ENCODE peak calls at places on chromosomes 6 and 20, in five cellular contexts. B, N, W, J and D are unnamed samples.

GRCh38 chr20:34112600-34113061 is 588 bp upstream of the EIF2S2 start:
- DNase-seq in N (peak; percentile 51), J (peak; percentile 37), B (peak; percentile 18), W (peak; percentile 31), D (peak; percentile 60)

GRCh38 chr20:37566590-37567330 is 39.1 kb upstream of the BLCAP start:
- DNase-seq in J (no peak), N (no peak), B (no peak), W (no peak), D (peak; percentile 9)

GRCh38 chr6:166760288-166760687 is 133.2 kb upstream of the RPS6KA2 start:
- DNase-seq in W (no peak), B (no peak), J (no peak), N (no peak), D (no peak)

GRCh38 chr20:38685853-38686473 is 38.3 kb upstream of the SLC32A1 start:
- DNase-seq in J (peak; percentile 44), N (peak; percentile 38), W (peak; percentile 44), B (peak; percentile 32), D (peak; percentile 66)

GRCh38 chr20:50215917-50216316 is 25.3 kb downstream of the CEBPB start:
- DNase-seq in B (no peak), W (no peak), J (no peak), N (peak; percentile 44), D (no peak)

GRCh38 chr20:710762-711120 is 35.1 kb upstream of the SCRT2 start:
- DNase-seq in J (no peak), B (no peak), W (no peak), N (no peak), D (no peak)

GRCh38 chr20:4904127-4904860 is 97.0 kb downstream of the SLC23A2 start:
- DNase-seq in B (no peak), W (no peak), J (no peak), N (no peak), D (no peak)

GRCh38 chr6:43896474-43896873 is 126.5 kb downstream of the VEGFA start:
- DNase-seq in W (no peak), J (no peak), N (no peak), B (no peak), D (no peak)

GRCh38 chr6:108564178-108564577 is 3.5 kb downstream of the FOXO3 start:
- DNase-seq in W (peak; percentile 98), B (no peak), J (no peak), N (no peak), D (no peak)

GRCh38 chr6:7267521-7268091 is 45.4 kb downstream of the SSR1 start:
- DNase-seq in N (no peak), W (peak; percentile 94), B (no peak), J (peak; percentile 93), D (peak; percentile 80)

GRCh38 chr20:48638546-48638945 is 189.3 kb downstream of the PREX1 start:
- DNase-seq in J (no peak), W (peak; percentile 51), N (no peak), B (no peak), D (no peak)

GRCh38 chr6:51218181-51218580 is 399.5 kb downstream of the TFAP2B start:
- DNase-seq in J (no peak), B (no peak), W (no peak), N (no peak), D (no peak)

GRCh38 chr6:116087437-116088027 is 13.1 kb upstream of the NT5DC1 start:
- DNase-seq in B (no peak), W (peak; percentile 78), N (no peak), J (no peak), D (no peak)

GRCh38 chr6:49269190-49269589 is 193.9 kb downstream of the MMUT start:
- DNase-seq in W (peak; percentile 2), N (no peak), J (no peak), B (no peak), D (no peak)

GRCh38 chr6:91198588-91199255 is 611.9 kb upstream of the MAP3K7 start:
- DNase-seq in W (no peak), J (no peak), N (no peak), B (no peak), D (no peak)

GRCh38 chr20:56839791-56840190 is 210.7 kb downstream of the TFAP2C start:
- DNase-seq in W (no peak), N (no peak), J (no peak), B (no peak), D (no peak)

GRCh38 chr20:45971425-45971674 is 653 bp downstream of the ZNF335 start:
- DNase-seq in J (no peak), N (no peak), W (no peak), B (no peak), D (no peak)

GRCh38 chr6:14922306-14922705 is 323.6 kb upstream of the JARID2 start:
- DNase-seq in B (no peak), N (no peak), W (no peak), J (peak; percentile 15), D (no peak)

GRCh38 chr6:158020272-158020711 is 38.6 kb downstream of the SYNJ2 start:
- DNase-seq in W (no peak), N (no peak), B (no peak), J (no peak), D (no peak)

GRCh38 chr6:140857734-140858380 is 1274.9 kb upstream of the GJE1 start:
- DNase-seq in N (no peak), B (no peak), W (peak; percentile 95), J (no peak), D (no peak)

GRCh38 chr6:15893556-15894253 is 230.9 kb upstream of the DTNBP1 start:
- DNase-seq in J (no peak), N (no peak), B (no peak), W (peak; percentile 27), D (no peak)

GRCh38 chr6:121733216-121733615 is 297.8 kb downstream of the GJA1 start:
- DNase-seq in J (no peak), B (no peak), N (no peak), W (peak; percentile 38), D (no peak)

GRCh38 chr20:23350855-23351838 is 556 bp downstream of the NXT1 start:
- DNase-seq in J (peak; percentile 49), B (peak; percentile 43), N (peak; percentile 70), W (peak; percentile 45), D (peak; percentile 80)

GRCh38 chr6:133827766-133828165 is 61.1 kb upstream of the TCF21 start:
- DNase-seq in W (no peak), J (no peak), B (no peak), N (no peak), D (no peak)

GRCh38 chr6:130140084-130140483 is 82.7 kb downstream of the SAMD3 start:
- DNase-seq in B (no peak), W (peak; percentile 28), N (no peak), J (no peak), D (no peak)

GRCh38 chr20:13430346-13431002 is 208.3 kb downstream of the TASP1 start:
- DNase-seq in W (peak; percentile 29), B (no peak), J (no peak), N (no peak), D (no peak)

GRCh38 chr6:111624391-111625098 is 18.9 kb upstream of the TRAF3IP2 start:
- DNase-seq in J (no peak), B (no peak), N (no peak), W (peak; percentile 31), D (no peak)

GRCh38 chr6:111623046-111623718 is 17.5 kb upstream of the TRAF3IP2 start:
- DNase-seq in J (no peak), W (no peak), N (no peak), B (no peak), D (no peak)

GRCh38 chr6:111625099-111625416 is 19.4 kb upstream of the TRAF3IP2 start:
- DNase-seq in B (no peak), J (no peak), W (no peak), N (no peak), D (no peak)

GRCh38 chr6:111626446-111626845 is 20.8 kb upstream of the TRAF3IP2 start:
- DNase-seq in J (peak; percentile 17), W (no peak), B (peak; percentile 24), N (no peak), D (no peak)

GRCh38 chr6:111625511-111626331 is 20.0 kb upstream of the TRAF3IP2 start:
- DNase-seq in W (peak; percentile 84), J (peak; percentile 71), B (peak; percentile 56), N (no peak), D (no peak)
- TF ChIP-seq CTCF in W (no peak), J (no peak), B (no peak), N (no peak), D (no peak)

GRCh38 chr6:37174196-37174514 is 4.2 kb downstream of the PIM1 start:
- DNase-seq in B (no peak), N (no peak), J (no peak), W (no peak), D (no peak)

GRCh38 chr6:37171970-37172812 is 2.2 kb downstream of the PIM1 start:
- DNase-seq in J (peak; percentile 95), B (peak; percentile 91), W (peak; percentile 94), N (peak; percentile 97), D (peak; percentile 95)

GRCh38 chr6:37174515-37175331 is 4.8 kb downstream of the PIM1 start:
- DNase-seq in B (no peak), N (no peak), J (no peak), W (no peak), D (no peak)

GRCh38 chr6:37172991-37173572 is 3.1 kb downstream of the PIM1 start:
- DNase-seq in J (no peak), B (no peak), W (no peak), N (no peak), D (no peak)

DNA sequence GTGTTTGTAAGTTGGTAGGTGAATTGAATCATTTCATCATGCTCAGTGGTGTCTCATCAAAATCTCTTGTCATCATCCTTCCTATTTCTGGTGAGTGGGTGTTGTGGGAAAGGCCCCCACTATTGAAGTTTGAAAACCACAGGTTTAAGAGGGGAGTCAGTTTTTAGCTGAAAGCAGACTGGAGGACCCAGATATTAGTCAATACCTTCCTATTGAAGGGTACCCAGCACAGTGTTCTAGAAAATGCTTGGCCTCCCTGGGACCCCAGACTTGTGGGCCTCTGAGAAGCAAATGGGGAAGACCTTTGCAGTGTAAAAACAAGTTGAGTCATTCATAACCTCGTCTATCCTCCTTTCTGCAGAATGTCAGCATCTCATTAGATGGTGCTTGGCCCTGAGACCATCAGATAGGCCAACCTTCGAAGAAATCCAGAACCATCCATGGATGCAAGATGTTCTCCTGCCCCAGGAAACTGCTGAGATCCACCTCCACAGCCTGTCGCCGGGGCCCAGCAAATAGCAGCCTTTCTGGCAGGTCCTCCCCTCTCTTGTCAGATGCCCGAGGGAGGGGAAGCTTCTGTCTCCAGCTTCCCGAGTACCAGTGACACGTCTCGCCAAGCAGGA is 3.7 kb downstream of the PIM1 start:
- DNase-seq in J (no peak), B (no peak), N (no peak), W (no peak), D (no peak)
- H3K4me3 ChIP-seq in J (no peak overlapping the region), B (no peak overlapping the region), N (peak overlapping the region; percentile 14), W (no peak overlapping the region), D (no peak overlapping the region)

GRCh38 chr6:168088161-168089106 is 9.4 kb upstream of the FRMD1 start:
- DNase-seq in W (peak; percentile 74), J (no peak), B (peak; percentile 48), N (peak; percentile 74), D (peak; percentile 89)
- H3K27ac ChIP-seq in W (peak overlapping the region; percentile 48), J (no peak overlapping the region), B (no peak overlapping the region), N (no peak overlapping the region), D (no peak overlapping the region)

GRCh38 chr6:136036071-136036380 is 184.5 kb downstream of the PDE7B start:
- DNase-seq in B (no peak), N (no peak), W (no peak), J (no peak), D (no peak)

GRCh38 chr6:136035378-136036070 is 184.0 kb downstream of the PDE7B start:
- DNase-seq in B (peak; percentile 69), J (no peak), W (peak; percentile 72), N (no peak), D (no peak)

GRCh38 chr6:136036601-136037000 is 185.1 kb downstream of the PDE7B start:
- DNase-seq in W (no peak), J (no peak), B (no peak), N (no peak), D (no peak)

GRCh38 chr6:136031982-136032381 is 180.5 kb downstream of the PDE7B start:
- DNase-seq in B (peak; percentile 46), N (no peak), J (peak; percentile 27), W (peak; percentile 74), D (peak; percentile 62)

GRCh38 chr6:136034422-136034821 is 182.9 kb downstream of the PDE7B start:
- DNase-seq in J (no peak), B (no peak), W (no peak), N (no peak), D (no peak)
- TF ChIP-seq CTCF in J (no peak), B (no peak), W (no peak), N (no peak), D (no peak)